ENCODE peak calls at places on chromosomes 5 and 9, in five cellular contexts. G is AG10803; U is central memory CD4-positive, alpha-beta T cell; M is activated naive CD8-positive, alpha-beta T cell treated with anti-CD3 and anti-CD28 coated beads, Interleukin-2, amount 50 U/mL, for 24 hours; R is NAMALWA. V is an unnamed sample.

GRCh38 chr5:67063791-67064190 is 132.8 kb downstream of the CD180 start:
- DNase-seq in G (peak), U (no peak), M (no peak), R (no peak), V (no peak)

GRCh38 chr5:135116146-135116545 is 82.1 kb upstream of the PITX1 start:
- DNase-seq in G (no peak), U (no peak), M (no peak), R (no peak), V (peak)

GRCh38 chr9:136963341-136963740 is 11.3 kb downstream of the LCN12 start:
- DNase-seq in G (no peak), U (no peak), M (no peak), R (no peak), V (no peak)

GRCh38 chr5:72507360-72508238 is at the start of gene ZNF366:
- DNase-seq in G (no peak), U (no peak), M (no peak), R (no peak), V (no peak)

GRCh38 chr5:16072616-16073015 is 107.0 kb downstream of the MARCHF11 start:
- DNase-seq in G (no peak), U (no peak), M (no peak), R (no peak), V (no peak)

GRCh38 chr9:5326893-5327548 is 12.7 kb downstream of the RLN1 start:
- DNase-seq in G (no peak), U (peak), M (peak), R (no peak), V (no peak)

GRCh38 chr9:82920154-82920553 is 142.8 kb downstream of the RASEF start:
- DNase-seq in G (no peak), U (no peak), M (no peak), R (no peak), V (no peak)

GRCh38 chr9:93268551-93269314 is 84.8 kb downstream of the WNK2 start:
- DNase-seq in G (no peak), U (peak), M (peak), R (peak), V (no peak)